ENCODE peak calls at places on chromosome 6, in six cellular contexts. R is LoVo; C is M059J; P is EH; I is activated CD4-positive, CD25-positive, alpha-beta regulatory T cell; V is NCI-H146. F is an unnamed sample.

GRCh38 chr6:52577778-52578473 is 1.1 kb upstream of the TRAM2 start:
- DNase-seq in R (no peak), C (no peak), P (no peak), I (no peak), V (no peak), F (no peak)

GRCh38 chr6:166954118-166954713 is 2.1 kb downstream of the RNASET2 start:
- DNase-seq in R (no peak), C (no peak), P (no peak), I (no peak), V (no peak), F (no peak)

GRCh38 chr6:161829186-161829794 is 555.4 kb upstream of the AGPAT4 start:
- DNase-seq in R (no peak), C (peak; percentile 7), P (no peak), I (no peak), V (no peak), F (no peak)

GRCh38 chr6:84089081-84089480 is 55.5 kb downstream of the MRAP2 start:
- DNase-seq in R (no peak), C (no peak), P (no peak), I (no peak), V (no peak), F (no peak)

GRCh38 chr6:22647671-22648070 is 78.3 kb downstream of the HDGFL1 start:
- DNase-seq in R (no peak), C (no peak), P (no peak), I (no peak), V (no peak), F (no peak)

GRCh38 chr6:142416179-142416578 is 114.4 kb downstream of the ADGRG6 start:
- DNase-seq in R (no peak), C (peak; percentile 94), P (peak; percentile 98), I (no peak), V (no peak), F (peak; percentile 89)

GRCh38 chr6:15675537-15676170 is 12.8 kb upstream of the DTNBP1 start:
- DNase-seq in R (no peak), C (no peak), P (no peak), I (no peak), V (no peak), F (no peak)

GRCh38 chr6:82862543-82862942 is 203.1 kb downstream of the UBE3D start:
- DNase-seq in R (peak; percentile 70), C (peak; percentile 92), P (peak; percentile 95), I (no peak), V (no peak), F (peak; percentile 44)

GRCh38 chr6:13384506-13384905 is 56.2 kb upstream of the TBC1D7 start:
- DNase-seq in R (no peak), C (no peak), P (no peak), I (no peak), V (no peak), F (no peak)

GRCh38 chr6:3421763-3422456 is 34.9 kb downstream of the SLC22A23 start:
- DNase-seq in R (no peak), C (peak; percentile 69), P (peak; percentile 34), I (no peak), V (no peak), F (peak; percentile 34)

GRCh38 chr6:157717266-157717870 is 105.7 kb upstream of the SNX9 start:
- DNase-seq in R (peak; percentile 46), C (no peak), P (no peak), I (no peak), V (no peak), F (peak; percentile 55)

GRCh38 chr6:110526731-110527130 is 50.3 kb upstream of the SLC22A16 start:
- DNase-seq in R (no peak), C (no peak), P (no peak), I (no peak), V (no peak), F (no peak)

GRCh38 chr6:40054186-40054585 is 119.9 kb upstream of the MOCS1 start:
- DNase-seq in R (no peak), C (peak; percentile 2), P (no peak), I (no peak), V (no peak), F (no peak)

GRCh38 chr6:42021847-42022754 is 28.2 kb upstream of the TAF8 start:
- DNase-seq in R (no peak), C (no peak), P (no peak), I (no peak), V (peak; percentile 48), F (no peak)

GRCh38 chr6:136958168-136958567 is 36.1 kb downstream of the SLC35D3 start:
- DNase-seq in R (no peak), C (no peak), P (no peak), I (no peak), V (peak; percentile 84), F (no peak)

GRCh38 chr6:89066929-89067646 is 13.5 kb upstream of the PNRC1 start:
- DNase-seq in R (no peak), C (no peak), P (no peak), I (no peak), V (no peak), F (no peak)

GRCh38 chr6:136037246-136037884 is 185.9 kb downstream of the PDE7B start:
- DNase-seq in R (no peak), C (no peak), P (peak; percentile 22), I (no peak), V (no peak), F (no peak)

GRCh38 chr6:139027620-139028182 is 844 bp upstream of the ABRACL start:
- DNase-seq in R (peak; percentile 38), C (no peak), P (peak; percentile 60), I (no peak), V (peak; percentile 91), F (peak; percentile 21)

GRCh38 chr6:1473166-1473565 is 83.8 kb downstream of the FOXF2 start:
- DNase-seq in R (no peak), C (peak; percentile 20), P (peak; percentile 28), I (no peak), V (no peak), F (no peak)

GRCh38 chr6:113632220-113632864 is 224.8 kb upstream of the MARCKS start:
- DNase-seq in R (peak; percentile 74), C (peak; percentile 98), P (peak; percentile 95), I (no peak), V (no peak), F (peak; percentile 84)

GRCh38 chr6:144064831-144065668 is 30.3 kb downstream of the SF3B5 start:
- DNase-seq in R (peak; percentile 12), C (no peak), P (peak; percentile 9), I (no peak), V (peak; percentile 47), F (no peak)

GRCh38 chr6:2562721-2563120 is 188.0 kb downstream of the MYLK4 start:
- DNase-seq in R (no peak), C (no peak), P (no peak), I (no peak), V (no peak), F (peak; percentile 25)

GRCh38 chr6:169868458-169868857 is 117.0 kb downstream of the ERMARD start:
- DNase-seq in R (no peak), C (no peak), P (no peak), I (no peak), V (no peak), F (no peak)